ENCODE peak calls at places on chromosomes 3 and 15, in eight cellular contexts. X is activated CD8-positive, alpha-beta memory T cell treated with anti-CD3 and anti-CD28 coated beads for 24 hours; Y is kidney glomerular epithelial cell; L is RWPE2; C is stimulated activated naive CD8-positive, alpha-beta T cell treated with anti-CD3 and anti-CD28 coated beads, Interleukin-15, Interleukin-2, amounts not matched to agents 100 U/mL and 50 U/mL, for 24 hours; M is body of pancreas; A is AG09309; P is stimulated activated CD4-positive, alpha-beta T cell treated with anti-CD3 and anti-CD28 coated beads, Interleukin-15, amount 100 ng/mL, for 1 hour. N is an unnamed sample.

GRCh38 chr3:122233109-122233952 is 49.9 kb downstream of the CASR start:
- DNase-seq in X (no peak), Y (no peak), L (no peak), C (peak), M (peak), A (no peak), P (no peak), N (no peak)

GRCh38 chr3:52246728-52247454 is 1.3 kb downstream of the PPM1M start:
- DNase-seq in X (peak), Y (no peak), L (no peak), C (peak), M (peak), A (no peak), P (no peak), N (no peak)

GRCh38 chr3:4740397-4741105 is 238.7 kb upstream of the BHLHE40 start:
- DNase-seq in X (peak), Y (no peak), L (no peak), C (peak), M (peak), A (no peak), P (no peak), N (no peak)

GRCh38 chr3:171811913-171812321 is 1.6 kb upstream of the PLD1 start:
- DNase-seq in X (no peak), Y (no peak), L (no peak), C (no peak), M (no peak), A (peak), P (no peak), N (no peak)

GRCh38 chr3:1578105-1578833 is 485.4 kb downstream of the CNTN6 start:
- DNase-seq in X (no peak), Y (no peak), L (no peak), C (no peak), M (no peak), A (no peak), P (no peak), N (peak)

GRCh38 chr3:167913218-167913902 is 177.8 kb downstream of the SERPINI1 start:
- DNase-seq in X (no peak), Y (no peak), L (no peak), C (no peak), M (peak), A (peak), P (no peak), N (peak)

GRCh38 chr3:79341961-79342360 is 425.8 kb downstream of the ROBO1 start:
- DNase-seq in X (no peak), Y (no peak), L (no peak), C (no peak), M (no peak), A (no peak), P (no peak), N (no peak)

GRCh38 chr15:75076277-75076676 is 52.9 kb downstream of the PPCDC start:
- DNase-seq in X (no peak), Y (no peak), L (no peak), C (no peak), M (no peak), A (no peak), P (no peak), N (no peak)

GRCh38 chr3:42503251-42503924 is 945 bp downstream of the VIPR1 start:
- DNase-seq in X (no peak), Y (no peak), L (peak), C (no peak), M (peak), A (no peak), P (no peak), N (no peak)

GRCh38 chr3:44802006-44802405 is 40.4 kb downstream of the KIF15 start:
- DNase-seq in X (no peak), Y (no peak), L (no peak), C (no peak), M (no peak), A (no peak), P (no peak), N (no peak)

GRCh38 chr15:99911824-99912223 is 178.6 kb upstream of the LYSMD4 start:
- DNase-seq in X (no peak), Y (peak), L (no peak), C (no peak), M (no peak), A (no peak), P (no peak), N (no peak)

GRCh38 chr3:139269984-139270383 is 73.8 kb upstream of the MRPS22 start:
- DNase-seq in X (no peak), Y (no peak), L (no peak), C (no peak), M (no peak), A (no peak), P (no peak), N (no peak)

GRCh38 chr3:185825379-185825638 is 467 bp upstream of the IGF2BP2 start:
- DNase-seq in X (no peak), Y (no peak), L (no peak), C (no peak), M (no peak), A (no peak), P (no peak), N (no peak)

GRCh38 chr3:2495746-2496145 is 397.1 kb downstream of the CNTN4 start:
- DNase-seq in X (no peak), Y (no peak), L (no peak), C (no peak), M (no peak), A (no peak), P (no peak), N (no peak)

GRCh38 chr3:62131050-62131449 is 242.3 kb downstream of the FEZF2 start:
- DNase-seq in X (no peak), Y (no peak), L (no peak), C (no peak), M (no peak), A (no peak), P (no peak), N (no peak)

N was measured in SJCRH30.